ENCODE peak calls at places on chromosomes 4 and X, in six cellular contexts. One of them, this sample, is unnamed.

GRCh38 chr4:89324671-89325070 is 17.1 kb upstream of the GPRIN3 start:
- DNase-seq in HCEC 1CT: peak; percentile 25
- DNase-seq in uterus: no peak
- DNase-seq in pons: peak; percentile 89
- DNase-seq in H9: no peak
- DNase-seq in AG20443: peak; percentile 39
- DNase-seq in this sample: peak; percentile 82

GRCh38 chrX:134868766-134869495 is 121.9 kb upstream of the SMIM10 start:
- DNase-seq in AG20443: peak; percentile 61
- DNase-seq in uterus: no peak
- DNase-seq in H9: no peak
- DNase-seq in HCEC 1CT: peak; percentile 75
- DNase-seq in pons: no peak
- DNase-seq in this sample: peak; percentile 80

GRCh38 chr4:108590776-108591175 is 29.6 kb upstream of the RPL34 start:
- DNase-seq in H9: no peak
- DNase-seq in HCEC 1CT: no peak
- DNase-seq in uterus: no peak
- DNase-seq in AG20443: no peak
- DNase-seq in pons: no peak
- DNase-seq in this sample: peak; percentile 43

GRCh38 chr4:78171482-78171881 is 114.4 kb downstream of the FRAS1 start:
- DNase-seq in uterus: no peak
- DNase-seq in AG20443: no peak
- DNase-seq in pons: no peak
- DNase-seq in HCEC 1CT: no peak
- DNase-seq in H9: peak; percentile 59
- DNase-seq in this sample: no peak

GRCh38 chr4:159413252-159413941 is 310.5 kb downstream of the RAPGEF2 start:
- DNase-seq in HCEC 1CT: no peak
- DNase-seq in uterus: no peak
- DNase-seq in AG20443: no peak
- DNase-seq in H9: no peak
- DNase-seq in pons: no peak
- DNase-seq in this sample: no peak

GRCh38 chr4:180947421-180947820 is 1295.8 kb upstream of the TENM3 start:
- DNase-seq in uterus: no peak
- DNase-seq in H9: no peak
- DNase-seq in AG20443: peak; percentile 21
- DNase-seq in HCEC 1CT: no peak
- DNase-seq in pons: no peak
- DNase-seq in this sample: peak; percentile 1

GRCh38 chr4:61817071-61817470 is 616.9 kb downstream of the ADGRL3 start:
- DNase-seq in AG20443: no peak
- DNase-seq in pons: no peak
- DNase-seq in uterus: no peak
- DNase-seq in HCEC 1CT: no peak
- DNase-seq in H9: no peak
- DNase-seq in this sample: no peak

GRCh38 chr4:107906458-107907100 is 24.8 kb upstream of the CYP2U1 start:
- DNase-seq in pons: no peak
- DNase-seq in HCEC 1CT: no peak
- DNase-seq in AG20443: no peak
- DNase-seq in H9: no peak
- DNase-seq in uterus: no peak
- DNase-seq in this sample: no peak

GRCh38 chr4:37758226-37758625 is 68.3 kb upstream of the PGM2 start:
- DNase-seq in pons: peak; percentile 64
- DNase-seq in HCEC 1CT: peak; percentile 58
- DNase-seq in H9: no peak
- DNase-seq in uterus: peak; percentile 43
- DNase-seq in AG20443: peak; percentile 45
- DNase-seq in this sample: peak; percentile 98